ENCODE peak calls at places on chromosomes 3 and 15, in six cellular contexts. One of them, this sample, is unnamed.

GRCh38 chr15:74781673-74782595 is at the start of gene CSK:
- DNase-seq in CD8-positive, alpha-beta T cell: peak
- DNase-seq in fibroblast of pulmonary artery: peak
- DNase-seq in DND-41: peak
- DNase-seq in vagina: no peak
- DNase-seq in A549: peak
- DNase-seq in this sample: peak

GRCh38 chr15:37028609-37029287 is 71.6 kb downstream of the MEIS2 start:
- DNase-seq in fibroblast of pulmonary artery: peak
- DNase-seq in CD8-positive, alpha-beta T cell: no peak
- DNase-seq in DND-41: no peak
- DNase-seq in A549: no peak
- DNase-seq in vagina: no peak
- DNase-seq in this sample: no peak

GRCh38 chr3:19725000-19725399 is 209.0 kb downstream of the EFHB start:
- DNase-seq in A549: no peak
- DNase-seq in CD8-positive, alpha-beta T cell: no peak
- DNase-seq in vagina: no peak
- DNase-seq in fibroblast of pulmonary artery: no peak
- DNase-seq in DND-41: no peak
- DNase-seq in this sample: no peak

GRCh38 chr3:45443459-45443858 is 55.1 kb downstream of the LARS2 start:
- DNase-seq in fibroblast of pulmonary artery: no peak
- DNase-seq in DND-41: no peak
- DNase-seq in vagina: no peak
- DNase-seq in A549: no peak
- DNase-seq in CD8-positive, alpha-beta T cell: no peak
- DNase-seq in this sample: no peak

GRCh38 chr3:72018339-72018984 is 233.5 kb upstream of the PROK2 start:
- DNase-seq in vagina: no peak
- DNase-seq in fibroblast of pulmonary artery: no peak
- DNase-seq in CD8-positive, alpha-beta T cell: no peak
- DNase-seq in DND-41: no peak
- DNase-seq in A549: no peak
- DNase-seq in this sample: no peak

GRCh38 chr3:40593351-40593750 is 68.6 kb downstream of the ZNF621 start:
- DNase-seq in fibroblast of pulmonary artery: peak
- DNase-seq in vagina: peak
- DNase-seq in CD8-positive, alpha-beta T cell: no peak
- DNase-seq in A549: no peak
- DNase-seq in DND-41: no peak
- DNase-seq in this sample: no peak

GRCh38 chr15:60733196-60733595 is 254.3 kb upstream of the ICE2 start:
- DNase-seq in vagina: no peak
- DNase-seq in CD8-positive, alpha-beta T cell: no peak
- DNase-seq in DND-41: no peak
- DNase-seq in fibroblast of pulmonary artery: no peak
- DNase-seq in A549: no peak
- DNase-seq in this sample: no peak

GRCh38 chr3:45180051-45180450 is 33.9 kb upstream of the CDCP1 start:
- DNase-seq in DND-41: no peak
- DNase-seq in A549: no peak
- DNase-seq in fibroblast of pulmonary artery: no peak
- DNase-seq in vagina: no peak
- DNase-seq in CD8-positive, alpha-beta T cell: no peak
- DNase-seq in this sample: no peak

GRCh38 chr3:188749010-188749617 is 422.7 kb upstream of the TPRG1 start:
- DNase-seq in A549: peak
- DNase-seq in fibroblast of pulmonary artery: no peak
- DNase-seq in DND-41: peak
- DNase-seq in vagina: no peak
- DNase-seq in CD8-positive, alpha-beta T cell: peak
- DNase-seq in this sample: peak

GRCh38 chr3:161270991-161271390 is 49.9 kb downstream of the NMD3 start:
- DNase-seq in CD8-positive, alpha-beta T cell: no peak
- DNase-seq in fibroblast of pulmonary artery: no peak
- DNase-seq in DND-41: no peak
- DNase-seq in A549: no peak
- DNase-seq in vagina: no peak
- DNase-seq in this sample: no peak

GRCh38 chr15:81281925-81282895 is 41.7 kb downstream of the STARD5 start:
- DNase-seq in vagina: peak
- DNase-seq in DND-41: no peak
- DNase-seq in fibroblast of pulmonary artery: no peak
- DNase-seq in A549: no peak
- DNase-seq in CD8-positive, alpha-beta T cell: no peak
- DNase-seq in this sample: no peak

GRCh38 chr15:66783327-66784124 is 81.5 kb downstream of the SMAD6 start:
- DNase-seq in CD8-positive, alpha-beta T cell: no peak
- DNase-seq in fibroblast of pulmonary artery: no peak
- DNase-seq in vagina: no peak
- DNase-seq in DND-41: no peak
- DNase-seq in A549: no peak
- DNase-seq in this sample: no peak

GRCh38 chr3:96966181-96966929 is 152.0 kb downstream of the EPHA6 start:
- DNase-seq in A549: no peak
- DNase-seq in fibroblast of pulmonary artery: no peak
- DNase-seq in vagina: no peak
- DNase-seq in DND-41: no peak
- DNase-seq in CD8-positive, alpha-beta T cell: no peak
- DNase-seq in this sample: no peak

GRCh38 chr3:44292947-44293346 is 45.6 kb upstream of the TCAIM start:
- DNase-seq in DND-41: no peak
- DNase-seq in CD8-positive, alpha-beta T cell: no peak
- DNase-seq in A549: no peak
- DNase-seq in vagina: no peak
- DNase-seq in fibroblast of pulmonary artery: no peak
- DNase-seq in this sample: no peak

GRCh38 chr15:86961669-86962068 is 882.0 kb downstream of the AGBL1 start:
- DNase-seq in CD8-positive, alpha-beta T cell: no peak
- DNase-seq in DND-41: no peak
- DNase-seq in A549: no peak
- DNase-seq in vagina: no peak
- DNase-seq in fibroblast of pulmonary artery: no peak
- DNase-seq in this sample: no peak
- H3K4me3 ChIP-seq in CD8-positive, alpha-beta T cell: no peak
- H3K4me3 ChIP-seq in DND-41: no peak
- H3K4me3 ChIP-seq in A549: no peak
- H3K4me3 ChIP-seq in vagina: no peak
- H3K4me3 ChIP-seq in fibroblast of pulmonary artery: no peak
- H3K4me3 ChIP-seq in this sample: no peak

DNA sequence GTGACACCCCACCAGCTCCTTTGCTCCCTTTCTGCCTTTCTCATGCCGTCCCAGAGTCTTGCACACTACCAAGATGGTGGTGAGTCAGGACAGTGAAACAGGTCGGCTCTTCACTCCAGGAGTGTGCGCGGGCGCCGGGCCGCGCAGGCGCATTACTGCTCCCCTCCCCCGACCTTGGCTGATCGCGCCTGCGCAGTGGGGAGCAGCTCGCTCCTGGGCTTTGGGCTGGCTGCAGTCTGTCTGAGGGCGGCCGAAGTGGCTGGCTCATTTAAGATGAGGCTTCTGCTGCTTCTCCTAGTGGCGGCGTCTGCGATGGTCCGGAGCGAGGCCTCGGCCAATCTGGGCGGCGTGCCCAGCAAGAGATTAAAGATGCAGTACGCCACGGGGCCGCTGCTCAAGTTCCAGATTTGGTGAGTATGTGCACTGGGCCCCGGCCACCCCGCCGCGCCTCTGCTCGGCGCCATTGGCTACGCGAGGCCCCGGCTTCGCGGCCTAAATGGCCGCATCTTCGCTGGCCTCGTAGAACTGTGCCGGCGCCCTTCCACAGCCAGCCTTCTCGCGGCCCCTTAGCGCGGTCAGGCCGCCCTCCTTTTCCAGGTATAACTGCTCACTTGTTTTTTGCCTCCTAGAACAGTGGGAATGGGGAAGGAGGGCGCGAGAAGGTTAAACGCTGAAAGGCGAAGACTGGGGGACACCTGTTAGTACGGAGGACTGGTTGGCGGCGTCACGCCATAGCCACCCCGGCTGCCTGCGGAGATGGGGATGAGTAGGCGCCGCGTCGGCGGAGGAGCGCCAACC is at the start of gene SELENOT:
- DNase-seq in fibroblast of pulmonary artery: peak
- DNase-seq in vagina: peak
- DNase-seq in A549: peak
- DNase-seq in DND-41: peak
- DNase-seq in CD8-positive, alpha-beta T cell: peak
- DNase-seq in this sample: peak
- TF ChIP-seq CTCF in fibroblast of pulmonary artery: peak
- TF ChIP-seq CTCF in vagina: no peak
- TF ChIP-seq CTCF in A549: no peak
- TF ChIP-seq CTCF in DND-41: peak
- TF ChIP-seq CTCF in CD8-positive, alpha-beta T cell: no peak
- TF ChIP-seq CTCF in this sample: peak

GRCh38 chr3:158731938-158732855 is at the start of gene RARRES1:
- DNase-seq in CD8-positive, alpha-beta T cell: peak
- DNase-seq in fibroblast of pulmonary artery: peak
- DNase-seq in DND-41: no peak
- DNase-seq in A549: peak
- DNase-seq in vagina: peak
- DNase-seq in this sample: peak

GRCh38 chr3:158728851-158729250 is 3.4 kb downstream of the RARRES1 start:
- DNase-seq in A549: no peak
- DNase-seq in CD8-positive, alpha-beta T cell: no peak
- DNase-seq in DND-41: no peak
- DNase-seq in vagina: no peak
- DNase-seq in fibroblast of pulmonary artery: no peak
- DNase-seq in this sample: no peak

GRCh38 chr3:158727499-158728377 is 4.5 kb downstream of the RARRES1 start:
- DNase-seq in fibroblast of pulmonary artery: peak
- DNase-seq in CD8-positive, alpha-beta T cell: peak
- DNase-seq in DND-41: peak
- DNase-seq in A549: peak
- DNase-seq in vagina: no peak
- DNase-seq in this sample: peak

GRCh38 chr3:158732856-158733200 is 571 bp upstream of the RARRES1 start:
- DNase-seq in fibroblast of pulmonary artery: no peak
- DNase-seq in DND-41: no peak
- DNase-seq in CD8-positive, alpha-beta T cell: no peak
- DNase-seq in vagina: no peak
- DNase-seq in A549: no peak
- DNase-seq in this sample: no peak

GRCh38 chr3:158731525-158731924 is 732 bp downstream of the RARRES1 start:
- DNase-seq in DND-41: no peak
- DNase-seq in CD8-positive, alpha-beta T cell: no peak
- DNase-seq in A549: no peak
- DNase-seq in fibroblast of pulmonary artery: no peak
- DNase-seq in vagina: peak
- DNase-seq in this sample: no peak
- H3K4me3 ChIP-seq in DND-41: no peak
- H3K4me3 ChIP-seq in CD8-positive, alpha-beta T cell: peak
- H3K4me3 ChIP-seq in A549: peak
- H3K4me3 ChIP-seq in fibroblast of pulmonary artery: peak
- H3K4me3 ChIP-seq in vagina: peak
- H3K4me3 ChIP-seq in this sample: peak

GRCh38 chr15:58336161-58336560 is 95.6 kb upstream of the LIPC start:
- DNase-seq in CD8-positive, alpha-beta T cell: no peak
- DNase-seq in A549: no peak
- DNase-seq in DND-41: no peak
- DNase-seq in fibroblast of pulmonary artery: no peak
- DNase-seq in vagina: no peak
- DNase-seq in this sample: no peak

GRCh38 chr15:58334803-58335202 is 97.0 kb upstream of the LIPC start:
- DNase-seq in DND-41: no peak
- DNase-seq in vagina: no peak
- DNase-seq in A549: no peak
- DNase-seq in fibroblast of pulmonary artery: no peak
- DNase-seq in CD8-positive, alpha-beta T cell: no peak
- DNase-seq in this sample: no peak

GRCh38 chr15:58342508-58342907 is 89.3 kb upstream of the LIPC start:
- DNase-seq in CD8-positive, alpha-beta T cell: no peak
- DNase-seq in vagina: no peak
- DNase-seq in A549: no peak
- DNase-seq in DND-41: no peak
- DNase-seq in fibroblast of pulmonary artery: no peak
- DNase-seq in this sample: no peak

GRCh38 chr15:58344164-58345070 is 87.4 kb upstream of the LIPC start:
- DNase-seq in fibroblast of pulmonary artery: no peak
- DNase-seq in CD8-positive, alpha-beta T cell: no peak
- DNase-seq in A549: no peak
- DNase-seq in vagina: no peak
- DNase-seq in DND-41: no peak
- DNase-seq in this sample: no peak

DNA sequence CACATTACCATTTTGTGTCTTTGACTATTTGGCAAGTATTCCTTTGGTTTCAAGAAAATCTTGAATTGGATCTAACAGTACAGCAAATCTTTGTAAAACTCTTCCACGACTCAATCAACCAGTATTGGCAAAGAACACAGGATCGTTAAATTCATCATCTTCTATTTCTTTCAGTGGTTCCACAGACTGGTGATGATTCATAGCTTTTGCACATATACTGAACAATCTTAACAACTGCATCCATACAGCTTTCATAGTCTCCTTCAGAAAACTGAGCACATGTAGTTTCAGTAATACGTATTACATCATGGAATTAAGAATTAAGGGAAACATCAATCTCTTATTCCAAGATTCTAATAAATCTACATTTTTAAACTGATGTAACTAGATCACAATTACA is 91.6 kb upstream of the LIPC start:
- DNase-seq in fibroblast of pulmonary artery: peak
- DNase-seq in CD8-positive, alpha-beta T cell: no peak
- DNase-seq in DND-41: no peak
- DNase-seq in A549: no peak
- DNase-seq in vagina: no peak
- DNase-seq in this sample: no peak
- TF ChIP-seq CTCF in fibroblast of pulmonary artery: no peak
- TF ChIP-seq CTCF in CD8-positive, alpha-beta T cell: no peak
- TF ChIP-seq CTCF in DND-41: no peak
- TF ChIP-seq CTCF in A549: no peak
- TF ChIP-seq CTCF in vagina: no peak
- TF ChIP-seq CTCF in this sample: no peak

GRCh38 chr15:83065431-83065830 is 1.6 kb downstream of the BTBD1 start:
- DNase-seq in vagina: no peak
- DNase-seq in DND-41: no peak
- DNase-seq in fibroblast of pulmonary artery: no peak
- DNase-seq in CD8-positive, alpha-beta T cell: no peak
- DNase-seq in A549: no peak
- DNase-seq in this sample: no peak
- H3K4me3 ChIP-seq in vagina: peak
- H3K4me3 ChIP-seq in DND-41: peak
- H3K4me3 ChIP-seq in fibroblast of pulmonary artery: peak
- H3K4me3 ChIP-seq in CD8-positive, alpha-beta T cell: peak
- H3K4me3 ChIP-seq in A549: peak
- H3K4me3 ChIP-seq in this sample: peak

GRCh38 chr3:59163953-59164352 is 114.1 kb upstream of the CFAP20DC start:
- DNase-seq in CD8-positive, alpha-beta T cell: no peak
- DNase-seq in vagina: no peak
- DNase-seq in fibroblast of pulmonary artery: no peak
- DNase-seq in DND-41: no peak
- DNase-seq in A549: no peak
- DNase-seq in this sample: no peak

GRCh38 chr3:59161048-59161447 is 111.2 kb upstream of the CFAP20DC start:
- DNase-seq in A549: no peak
- DNase-seq in vagina: no peak
- DNase-seq in DND-41: no peak
- DNase-seq in CD8-positive, alpha-beta T cell: no peak
- DNase-seq in fibroblast of pulmonary artery: no peak
- DNase-seq in this sample: no peak
- TF ChIP-seq CTCF in A549: no peak
- TF ChIP-seq CTCF in vagina: no peak
- TF ChIP-seq CTCF in DND-41: no peak
- TF ChIP-seq CTCF in CD8-positive, alpha-beta T cell: no peak
- TF ChIP-seq CTCF in fibroblast of pulmonary artery: no peak
- TF ChIP-seq CTCF in this sample: no peak